ENCODE peak calls at places on chromosomes 13 and 19, in eight cellular contexts. D is NB4, U is fibroblast of mammary gland, F is cardiac fibroblast, P is HFF-Myc, L is RWPE1, O is HFFc6, K is heart right ventricle. A is an unnamed sample.

GRCh38 chr13:112457485-112457884 is 81.3 kb downstream of the SPACA7 start:
- DNase-seq in D (no peak), U (no peak), F (no peak), P (no peak), L (peak), O (no peak), K (no peak), A (no peak)

GRCh38 chr19:42066075-42066754 is 3.8 kb downstream of the GRIK5 start:
- DNase-seq in D (no peak), U (peak), F (peak), P (no peak), L (peak), O (no peak), K (no peak), A (no peak)

GRCh38 chr19:56617531-56617930 is 22.4 kb downstream of the ZNF71 start:
- DNase-seq in D (no peak), U (no peak), F (no peak), P (no peak), L (no peak), O (no peak), K (no peak), A (no peak)

GRCh38 chr13:71015516-71015915 is 851.5 kb downstream of the DACH1 start:
- DNase-seq in D (no peak), U (no peak), F (no peak), P (no peak), L (no peak), O (no peak), K (no peak), A (no peak)

GRCh38 chr19:46155237-46155636 is 7.2 kb downstream of the IGFL2 start:
- DNase-seq in D (no peak), U (no peak), F (no peak), P (no peak), L (no peak), O (peak), K (no peak), A (no peak)

GRCh38 chr19:19217110-19217509 is 5.4 kb downstream of the NCAN start:
- DNase-seq in D (peak), U (peak), F (peak), P (no peak), L (no peak), O (peak), K (no peak), A (no peak)

GRCh38 chr13:46926856-46927625 is 30.2 kb upstream of the HTR2A start:
- DNase-seq in D (no peak), U (peak), F (peak), P (no peak), L (no peak), O (peak), K (no peak), A (no peak)

GRCh38 chr13:30268673-30269072 is 38.7 kb downstream of the KATNAL1 start:
- DNase-seq in D (no peak), U (no peak), F (no peak), P (no peak), L (no peak), O (no peak), K (no peak), A (no peak)

GRCh38 chr13:23979361-23980159 is 82.3 kb upstream of the C1QTNF9B start:
- DNase-seq in D (peak), U (peak), F (peak), P (no peak), L (peak), O (peak), K (peak), A (peak)

GRCh38 chr19:15154002-15154612 is 46.7 kb downstream of the NOTCH3 start:
- DNase-seq in D (peak), U (peak), F (peak), P (no peak), L (peak), O (peak), K (no peak), A (no peak)

GRCh38 chr19:45781282-45782161 is 768 bp downstream of the DMPK start:
- DNase-seq in D (no peak), U (no peak), F (no peak), P (no peak), L (peak), O (no peak), K (no peak), A (no peak)

DNA sequence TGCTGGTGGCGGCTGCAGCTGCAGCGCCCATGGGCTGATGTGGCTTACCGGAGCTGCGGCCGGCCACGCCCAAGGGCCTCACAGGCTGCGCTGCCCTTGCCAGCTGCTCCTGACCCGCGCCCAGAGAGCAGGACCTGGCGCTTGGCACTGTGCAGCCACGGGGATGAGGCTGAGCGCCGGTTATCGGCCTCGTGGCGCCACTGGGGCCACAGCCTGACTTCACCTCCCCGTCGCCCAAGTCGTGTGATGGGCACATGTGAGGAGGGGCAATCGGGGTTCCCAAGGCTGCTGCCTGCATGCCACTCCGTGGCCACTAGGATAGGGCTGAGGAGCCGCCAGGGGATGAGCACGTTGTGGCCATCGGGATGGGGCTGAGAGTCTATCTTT is 77.2 kb upstream of the PABPC3 start:
- DNase-seq in D (no peak), U (no peak), F (no peak), P (no peak), L (no peak), O (no peak), K (no peak), A (no peak)
- TF ChIP-seq CTCF in D (no peak), U (no peak), F (no peak), P (no peak), L (no peak), O (no peak), K (no peak), A (peak)

DNA sequence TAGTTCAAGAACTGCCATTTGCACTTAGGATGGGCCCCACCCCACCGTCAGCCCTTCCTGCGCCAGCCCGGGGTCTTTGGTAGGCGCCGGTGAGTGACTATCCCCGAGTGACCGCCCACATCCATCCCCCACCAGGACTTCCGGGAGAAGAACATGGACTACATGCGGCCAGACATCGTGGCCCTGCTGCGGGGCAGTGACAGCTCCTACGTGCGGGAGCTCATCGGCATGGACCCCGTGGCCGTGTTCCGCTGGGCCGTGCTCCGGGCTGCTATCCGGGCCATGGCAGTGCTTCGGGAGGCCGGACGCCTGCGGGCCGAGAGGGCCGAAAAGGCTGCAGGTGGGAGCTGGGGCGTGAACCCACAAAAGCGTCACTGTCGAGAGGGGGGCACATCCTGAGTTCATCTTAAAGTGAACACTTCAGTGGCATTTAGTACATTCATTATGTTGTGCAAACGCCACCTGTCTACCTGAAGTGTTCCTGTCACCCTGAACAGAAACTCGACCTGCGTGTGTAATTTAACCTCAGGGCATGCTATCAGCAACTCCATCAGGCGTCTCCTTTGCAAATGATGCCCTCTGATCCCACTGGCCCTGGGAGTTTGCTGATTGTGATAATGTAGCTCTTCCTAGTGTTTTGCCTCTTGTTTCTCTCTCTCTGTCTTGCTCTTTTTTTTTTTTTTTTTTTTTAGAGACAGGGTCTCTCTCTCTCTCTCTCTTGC is 42.4 kb upstream of the USE1 start:
- DNase-seq in D (no peak), U (no peak), F (no peak), P (no peak), L (no peak), O (no peak), K (no peak), A (no peak)
- TF ChIP-seq CTCF in D (no peak), U (no peak), F (no peak), P (no peak), L (no peak), O (no peak), K (no peak), A (no peak)

GRCh38 chr13:26485786-26486185 is 71.7 kb upstream of the WASF3 start:
- DNase-seq in D (no peak), U (no peak), F (no peak), P (no peak), L (no peak), O (no peak), K (no peak), A (no peak)

GRCh38 chr13:26483546-26483945 is 73.9 kb upstream of the WASF3 start:
- DNase-seq in D (no peak), U (no peak), F (no peak), P (no peak), L (no peak), O (no peak), K (no peak), A (no peak)

GRCh38 chr13:26485288-26485687 is 72.2 kb upstream of the WASF3 start:
- DNase-seq in D (no peak), U (no peak), F (no peak), P (no peak), L (no peak), O (no peak), K (no peak), A (no peak)

GRCh38 chr13:26482451-26483197 is 74.9 kb upstream of the WASF3 start:
- DNase-seq in D (peak), U (peak), F (peak), P (peak), L (peak), O (peak), K (peak), A (no peak)

GRCh38 chr13:26484196-26484595 is 73.3 kb upstream of the WASF3 start:
- DNase-seq in D (no peak), U (no peak), F (no peak), P (no peak), L (no peak), O (no peak), K (no peak), A (no peak)
- TF ChIP-seq CTCF in D (no peak), U (no peak), F (no peak), P (no peak), L (no peak), O (no peak), K (no peak), A (no peak)

GRCh38 chr13:90928109-90928508 is 419.4 kb upstream of the MIR17HG start:
- DNase-seq in D (no peak), U (no peak), F (no peak), P (no peak), L (no peak), O (no peak), K (no peak), A (no peak)

GRCh38 chr13:90938848-90939247 is 408.6 kb upstream of the MIR17HG start:
- DNase-seq in D (no peak), U (no peak), F (no peak), P (no peak), L (no peak), O (no peak), K (no peak), A (no peak)

DNA sequence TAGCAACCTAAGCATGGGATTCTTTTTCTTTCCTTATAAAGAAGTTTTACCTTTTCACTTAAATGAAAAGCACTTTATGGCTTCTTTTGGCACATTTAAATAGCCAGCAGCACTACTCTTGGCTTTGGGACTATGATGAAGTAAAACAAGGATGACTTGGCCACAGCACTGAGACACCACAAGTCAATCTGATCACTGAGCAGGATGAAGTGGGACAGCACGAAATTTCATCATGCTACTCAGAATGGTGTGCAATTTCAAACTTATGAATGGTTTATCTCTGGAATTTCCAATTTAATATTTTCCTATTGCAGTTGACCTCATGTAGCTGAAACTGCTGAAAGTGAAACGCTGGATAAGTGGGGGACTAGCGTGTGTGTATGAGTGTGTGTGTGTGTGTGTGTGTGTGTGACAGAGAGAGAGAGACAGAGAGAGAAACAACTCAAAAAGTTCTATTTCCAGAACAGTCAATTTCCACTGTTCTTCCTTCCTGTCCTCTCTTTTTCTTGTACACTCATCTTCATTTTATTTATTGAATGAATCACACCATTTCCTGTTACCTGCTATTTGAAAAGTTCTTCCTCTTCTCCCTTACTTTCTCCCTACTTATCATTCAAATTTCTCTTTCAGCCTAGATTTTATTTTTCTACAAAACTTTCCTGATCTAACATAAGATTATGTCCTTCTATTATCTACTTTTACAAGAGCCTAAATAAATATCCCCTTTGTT is 414.2 kb upstream of the MIR17HG start:
- DNase-seq in D (no peak), U (no peak), F (peak), P (no peak), L (no peak), O (no peak), K (no peak), A (no peak)
- TF ChIP-seq CTCF in D (no peak), U (no peak), F (no peak), P (no peak), L (no peak), O (no peak), K (no peak), A (no peak)

DNA sequence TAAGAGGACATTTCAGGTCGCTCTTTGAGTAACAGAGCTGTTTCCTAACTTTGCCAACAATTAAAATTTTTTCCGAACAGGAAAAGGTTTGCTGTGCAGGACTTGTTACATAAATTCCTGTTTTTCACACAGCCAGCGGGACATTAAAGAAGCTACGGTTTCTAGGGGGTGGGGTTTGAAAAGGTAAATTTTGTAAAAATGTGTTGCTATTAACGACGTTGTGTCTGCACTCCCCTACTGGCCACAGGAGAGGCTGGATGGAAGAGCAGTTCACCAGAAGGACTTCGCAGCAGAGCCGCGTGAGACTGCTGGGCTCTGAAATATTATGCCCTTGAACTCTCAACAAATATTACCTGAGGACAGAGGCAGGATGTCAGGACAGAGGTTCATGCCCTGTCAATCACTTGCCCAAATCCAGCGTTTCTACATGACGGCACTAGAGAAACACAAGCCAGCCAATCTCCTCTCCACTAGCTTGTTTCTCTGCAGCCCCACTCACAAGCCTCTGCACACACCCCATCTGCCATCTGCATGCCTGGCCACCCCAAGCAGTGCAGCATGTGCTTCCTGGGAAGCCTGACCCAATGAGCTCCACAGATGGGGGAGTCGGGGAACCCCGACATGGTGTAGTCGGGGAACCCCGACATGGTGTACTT is 102.0 kb downstream of the FOXO1 start:
- DNase-seq in D (peak), U (no peak), F (peak), P (no peak), L (no peak), O (no peak), K (no peak), A (no peak)
- TF ChIP-seq CTCF in D (no peak), U (no peak), F (peak), P (no peak), L (no peak), O (no peak), K (no peak), A (peak)

GRCh38 chr19:47541507-47541906 is 26.6 kb upstream of the NAPA start:
- DNase-seq in D (peak), U (no peak), F (peak), P (no peak), L (no peak), O (no peak), K (no peak), A (no peak)

GRCh38 chr19:47539747-47540311 is 25.0 kb upstream of the NAPA start:
- DNase-seq in D (no peak), U (no peak), F (no peak), P (no peak), L (no peak), O (no peak), K (no peak), A (no peak)

GRCh38 chr19:47542030-47542475 is 27.2 kb upstream of the NAPA start:
- DNase-seq in D (no peak), U (peak), F (peak), P (no peak), L (no peak), O (no peak), K (peak), A (no peak)

GRCh38 chr19:47538812-47539211 is 23.9 kb upstream of the NAPA start:
- DNase-seq in D (no peak), U (no peak), F (no peak), P (no peak), L (no peak), O (no peak), K (no peak), A (no peak)

DNA sequence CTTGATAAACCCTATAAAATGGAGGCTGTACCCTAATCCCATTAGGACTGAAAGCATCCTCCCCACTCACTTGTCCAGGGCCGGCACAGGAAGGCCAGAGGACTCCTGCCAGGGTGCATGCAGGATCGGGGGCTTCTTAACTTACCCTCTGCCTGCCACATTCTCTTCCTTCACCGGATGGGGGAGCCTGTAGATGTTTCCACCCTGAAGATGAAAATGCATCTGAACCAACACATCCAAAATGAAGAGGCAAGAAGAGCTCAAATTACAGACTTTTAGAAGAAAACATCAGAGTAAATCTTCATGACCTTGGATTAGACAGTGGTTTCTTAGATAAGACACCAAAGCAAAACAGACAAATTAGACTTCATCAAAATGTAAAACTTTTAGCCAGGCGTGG is 25.9 kb upstream of the NAPA start:
- DNase-seq in D (no peak), U (peak), F (peak), P (no peak), L (no peak), O (peak), K (no peak), A (no peak)
- TF ChIP-seq CTCF in D (no peak), U (peak), F (peak), P (peak), L (peak), O (peak), K (no peak), A (peak)